ENCODE peak calls at places on chromosomes 4 and X, in eight cellular contexts. P, M, S, W, J, H, R and A are unnamed samples. For H3K4me1, the result is how much of the 10 kb centered on the place peaks cover.

GRCh38 chr4:84441758-84442377 is 57.2 kb downstream of the NKX6-1 start:
- DNase-seq in P (no peak), M (no peak), S (no peak), W (no peak), J (no peak), H (no peak), R (no peak), A (no peak)

GRCh38 chr4:141465151-141465550 is 171.2 kb upstream of the IL15 start:
- DNase-seq in P (no peak), M (no peak), S (no peak), W (no peak), J (no peak), H (no peak), R (no peak), A (no peak)

GRCh38 chrX:134990475-134991473 is at the start of gene SMIM10:
- DNase-seq in P (peak), M (no peak), S (peak), W (peak), J (no peak), H (peak), R (peak), A (peak)

GRCh38 chrX:2342878-2343277 is 157.9 kb downstream of the DHRSX start:
- DNase-seq in P (no peak), M (no peak), S (no peak), W (no peak), J (no peak), H (no peak), R (no peak), A (no peak)

GRCh38 chr4:137609693-137610450 is 77.6 kb upstream of the PCDH18 start:
- DNase-seq in P (no peak), M (no peak), S (no peak), W (no peak), J (no peak), H (no peak), R (no peak), A (no peak)

GRCh38 chrX:67159437-67159836 is 384.4 kb upstream of the AR start:
- DNase-seq in P (no peak), M (no peak), S (no peak), W (no peak), J (no peak), H (no peak), R (no peak), A (no peak)

GRCh38 chr4:71470547-71470946 is 131.7 kb downstream of the SLC4A4 start:
- DNase-seq in P (no peak), M (no peak), S (no peak), W (no peak), J (no peak), H (no peak), R (no peak), A (no peak)

GRCh38 chr4:152687974-152688599 is 8.3 kb upstream of the TMEM154 start:
- DNase-seq in P (no peak), M (no peak), S (no peak), W (no peak), J (no peak), H (no peak), R (no peak), A (no peak)

GRCh38 chr4:74426101-74426500 is 18.8 kb upstream of the AREG start:
- DNase-seq in P (no peak), M (no peak), S (no peak), W (no peak), J (no peak), H (no peak), R (no peak), A (no peak)

GRCh38 chr4:143025111-143025704 is 159.5 kb upstream of the USP38 start:
- DNase-seq in P (no peak), M (no peak), S (no peak), W (peak), J (peak), H (no peak), R (no peak), A (no peak)

GRCh38 chr4:13642576-13642975 is 15.1 kb upstream of the BOD1L1 start:
- DNase-seq in P (no peak), M (no peak), S (peak), W (no peak), J (no peak), H (no peak), R (no peak), A (no peak)

GRCh38 chr4:130026185-130026584 is 930.2 kb downstream of the C4orf33 start:
- DNase-seq in P (no peak), M (no peak), S (no peak), W (no peak), J (no peak), H (no peak), R (no peak), A (no peak)

GRCh38 chr4:157013656-157014055 is 42.1 kb upstream of the PDGFC start:
- DNase-seq in P (no peak), M (no peak), S (no peak), W (no peak), J (no peak), H (no peak), R (no peak), A (no peak)

GRCh38 chrX:12480956-12481355 is 310.3 kb upstream of the PRPS2 start:
- DNase-seq in P (no peak), M (no peak), S (no peak), W (no peak), J (no peak), H (no peak), R (no peak), A (no peak)

GRCh38 chr4:138242076-138242829 is at the start of gene SLC7A11:
- DNase-seq in P (peak), M (peak), S (peak), W (peak), J (peak), H (peak), R (peak), A (peak)

GRCh38 chr4:185998791-185999190 is 70.2 kb upstream of the TLR3 start:
- DNase-seq in P (no peak), M (no peak), S (no peak), W (no peak), J (no peak), H (no peak), R (no peak), A (no peak)

GRCh38 chrX:118523920-118524319 is 28.3 kb downstream of the DOCK11 start:
- DNase-seq in P (no peak), M (no peak), S (no peak), W (no peak), J (no peak), H (no peak), R (no peak), A (no peak)

GRCh38 chr4:123408471-123409084 is 12.0 kb downstream of the SPRY1 start:
- DNase-seq in P (no peak), M (no peak), S (no peak), W (no peak), J (no peak), H (no peak), R (no peak), A (no peak)

GRCh38 chr4:43242611-43243010 is 350.1 kb downstream of the GRXCR1 start:
- DNase-seq in P (no peak), M (no peak), S (no peak), W (no peak), J (no peak), H (no peak), R (no peak), A (no peak)

GRCh38 chr4:37615059-37615719 is 71.0 kb downstream of the RELL1 start:
- DNase-seq in P (no peak), M (no peak), S (no peak), W (no peak), J (no peak), H (no peak), R (no peak), A (no peak)

GRCh38 chr4:1031956-1032795 is 20.8 kb downstream of the FGFRL1 start:
- DNase-seq in P (no peak), M (no peak), S (no peak), W (no peak), J (no peak), H (no peak), R (no peak), A (no peak)

GRCh38 chr4:8238515-8239053 is 31.0 kb upstream of the HTRA3 start:
- DNase-seq in P (no peak), M (no peak), S (no peak), W (peak), J (no peak), H (no peak), R (no peak), A (peak)

GRCh38 chr4:107665001-107665400 is 55.0 kb downstream of the PAPSS1 start:
- DNase-seq in P (no peak), M (no peak), S (no peak), W (no peak), J (no peak), H (no peak), R (no peak), A (no peak)

GRCh38 chr4:6452897-6453687 is 19.3 kb downstream of the PPP2R2C start:
- DNase-seq in P (no peak), M (no peak), S (no peak), W (no peak), J (no peak), H (no peak), R (no peak), A (no peak)

GRCh38 chr4:41363384-41363981 is 106.8 kb downstream of the UCHL1 start:
- DNase-seq in P (no peak), M (no peak), S (no peak), W (peak), J (no peak), H (no peak), R (no peak), A (no peak)

GRCh38 chr4:111693754-111694153 is 451.5 kb upstream of the FAM241A start:
- DNase-seq in P (no peak), M (no peak), S (no peak), W (no peak), J (no peak), H (no peak), R (no peak), A (no peak)

GRCh38 chr4:139655116-139655515 is 10.5 kb upstream of the MGST2 start:
- DNase-seq in P (no peak), M (no peak), S (no peak), W (peak), J (no peak), H (peak), R (no peak), A (no peak)

GRCh38 chr4:47531241-47531953 is 46.3 kb downstream of the ATP10D start:
- DNase-seq in P (peak), M (no peak), S (no peak), W (peak), J (no peak), H (peak), R (no peak), A (peak)
- TF ChIP-seq POLR2A in P (no peak), M (no peak), S (no peak), W (no peak), J (no peak), H (no peak), R (no peak), A (no peak)

DNA sequence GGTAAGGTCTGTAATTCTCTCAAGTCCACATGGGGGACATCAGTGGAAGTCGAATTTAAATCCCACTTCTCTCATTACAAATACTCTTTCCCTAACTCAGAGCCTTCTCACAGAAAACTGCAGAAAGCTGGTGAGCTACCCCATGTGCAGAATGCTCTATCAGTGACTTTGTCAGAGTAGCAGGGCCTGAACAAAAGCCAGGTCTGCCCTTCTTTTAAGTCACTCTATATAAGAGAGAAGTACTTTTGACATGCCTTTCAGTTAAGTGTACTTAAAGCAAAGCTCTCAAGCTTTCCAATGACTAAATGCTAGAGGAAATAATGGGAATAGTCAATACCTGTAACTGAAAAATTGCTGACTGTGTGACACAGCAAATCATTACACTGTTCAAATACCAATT is 323.1 kb downstream of the KCNIP4 start:
- DNase-seq in P (no peak), M (no peak), S (no peak), W (no peak), J (no peak), H (no peak), R (no peak), A (no peak)
- H3K4me1 ChIP-seq in P (under half), M (under half), S (under half), W (under half), J (under half), H (under half), R (under half), A (under half)

DNA sequence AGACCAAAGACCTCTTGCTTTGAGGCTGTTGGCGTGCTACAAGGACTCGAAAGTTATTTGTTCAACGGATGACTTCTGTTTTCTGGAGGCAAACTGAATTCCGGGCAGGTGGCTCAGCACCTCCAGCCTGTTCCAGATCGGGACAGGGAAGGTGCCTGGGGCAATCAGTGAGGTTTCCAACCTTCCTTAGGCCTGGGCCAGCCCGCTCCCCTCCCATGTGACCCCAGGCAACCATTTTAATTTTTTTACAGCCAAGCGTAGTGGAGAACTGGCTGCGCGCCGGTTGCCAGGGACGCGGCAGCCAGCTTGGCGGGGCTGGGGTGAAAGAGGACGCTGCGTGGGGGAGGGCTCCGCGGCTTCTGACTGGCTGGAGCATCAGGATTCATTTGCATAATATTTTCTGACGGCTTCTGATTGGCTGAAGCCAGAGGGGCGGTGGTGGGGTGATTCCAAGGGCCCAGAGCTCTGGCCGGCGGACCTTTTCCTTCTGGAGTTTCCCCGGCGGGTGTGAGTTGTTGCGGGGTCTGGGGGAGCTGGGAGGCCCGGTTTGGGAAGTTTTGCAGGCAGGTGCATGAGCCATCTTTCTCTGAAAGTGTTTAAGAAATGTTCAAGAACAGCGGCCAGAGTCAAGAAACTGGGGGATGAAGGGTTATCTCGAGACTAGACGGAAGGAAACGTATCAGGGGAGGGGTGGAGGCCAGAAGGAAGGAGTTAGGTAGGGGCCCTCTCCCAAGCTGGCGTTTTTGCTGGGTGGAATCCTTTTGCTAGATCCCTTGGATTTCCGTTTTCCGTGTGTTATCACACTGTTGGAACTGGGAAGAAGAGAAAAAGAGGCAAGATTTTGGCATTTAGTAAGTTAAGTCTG is at the start of gene MID1IP1:
- DNase-seq in P (peak), M (peak), S (peak), W (peak), J (peak), H (peak), R (peak), A (peak)
- TF ChIP-seq POLR2A in P (peak), M (peak), S (peak), W (no peak), J (no peak), H (no peak), R (peak), A (peak)

GRCh38 chr4:87105101-87105852 is 115.1 kb downstream of the KLHL8 start:
- DNase-seq in P (no peak), M (no peak), S (no peak), W (no peak), J (no peak), H (no peak), R (no peak), A (no peak)
- H3K4me1 ChIP-seq in P (under half), M (under half), S (under half), W (under half), J (under half), H (under half), R (under half), A (under half)

DNA sequence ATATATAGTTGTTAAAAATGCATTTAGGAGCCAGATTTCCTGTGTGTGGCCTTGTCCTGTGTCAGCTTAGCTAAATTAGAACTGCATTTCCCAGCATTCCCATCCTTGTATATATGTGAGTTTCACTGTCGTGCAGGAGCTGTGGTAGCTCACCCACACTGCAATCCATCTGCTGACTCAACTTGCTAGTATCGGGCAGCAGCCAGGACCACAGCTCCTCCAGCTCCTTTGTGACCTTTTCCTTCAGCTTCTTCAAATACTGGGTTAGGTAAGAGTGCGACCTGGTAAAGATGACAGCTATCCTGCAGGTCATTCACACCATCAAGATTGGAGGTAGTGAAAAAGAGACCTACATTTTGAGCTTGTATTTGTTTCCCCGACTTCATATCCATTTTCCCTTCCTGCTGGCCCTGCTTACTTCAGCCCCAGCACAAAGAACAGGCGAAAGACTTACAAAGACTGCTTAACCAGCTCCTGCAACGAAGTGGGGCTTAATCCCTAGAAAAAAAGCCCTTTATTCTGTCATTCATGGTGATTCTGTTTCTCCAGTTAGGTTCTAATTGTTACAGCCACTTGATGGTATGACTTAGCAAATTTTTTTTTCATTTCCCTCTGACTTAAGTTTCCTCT is 11.4 kb downstream of the ASIC5 start:
- DNase-seq in P (no peak), M (no peak), S (no peak), W (peak), J (no peak), H (no peak), R (no peak), A (no peak)
- TF ChIP-seq POLR2A in P (no peak), M (no peak), S (no peak), W (peak), J (no peak), H (no peak), R (peak), A (no peak)

DNA sequence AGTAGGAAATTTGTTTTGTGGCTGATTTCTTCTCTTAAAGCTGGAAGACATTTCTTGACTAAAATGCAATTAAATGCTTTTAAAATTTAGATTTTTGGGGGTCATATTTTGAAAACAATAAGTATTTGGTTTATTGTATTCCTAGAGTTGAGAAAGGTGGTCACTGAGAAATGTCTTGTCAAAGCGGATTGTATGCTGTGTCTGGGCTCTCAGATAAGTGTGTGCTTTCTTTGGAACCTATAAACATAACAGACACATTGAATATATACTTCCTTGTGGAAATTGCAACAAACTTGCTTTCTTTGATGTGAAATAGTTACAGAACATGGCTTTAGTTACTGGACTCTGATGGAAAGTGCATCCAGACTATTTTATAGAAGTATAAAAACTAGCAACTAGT is 75.4 kb downstream of the AFF1 start:
- DNase-seq in P (no peak), M (no peak), S (no peak), W (no peak), J (no peak), H (no peak), R (no peak), A (no peak)
- H3K4me1 ChIP-seq in P (under half), M (half or more), S (half or more), W (half or more), J (under half), H (under half), R (half or more), A (half or more)

GRCh38 chr4:15852524-15852923 is 74.4 kb downstream of the CD38 start:
- DNase-seq in P (no peak), M (no peak), S (no peak), W (no peak), J (no peak), H (no peak), R (no peak), A (no peak)
- TF ChIP-seq POLR2A in P (no peak), M (no peak), S (no peak), W (no peak), J (no peak), H (no peak), R (no peak), A (no peak)

GRCh38 chr4:57051100-57051499 is 59.1 kb downstream of the IGFBP7 start:
- DNase-seq in P (no peak), M (no peak), S (no peak), W (no peak), J (no peak), H (no peak), R (no peak), A (no peak)

GRCh38 chr4:57044279-57044678 is 65.6 kb downstream of the POLR2B start:
- DNase-seq in P (no peak), M (no peak), S (no peak), W (no peak), J (no peak), H (no peak), R (no peak), A (no peak)

GRCh38 chr4:57044996-57045395 is 65.2 kb downstream of the IGFBP7 start:
- DNase-seq in P (no peak), M (no peak), S (no peak), W (no peak), J (no peak), H (no peak), R (no peak), A (no peak)

GRCh38 chr4:57051524-57051923 is 58.7 kb downstream of the IGFBP7 start:
- DNase-seq in P (no peak), M (no peak), S (no peak), W (no peak), J (no peak), H (no peak), R (no peak), A (no peak)

DNA sequence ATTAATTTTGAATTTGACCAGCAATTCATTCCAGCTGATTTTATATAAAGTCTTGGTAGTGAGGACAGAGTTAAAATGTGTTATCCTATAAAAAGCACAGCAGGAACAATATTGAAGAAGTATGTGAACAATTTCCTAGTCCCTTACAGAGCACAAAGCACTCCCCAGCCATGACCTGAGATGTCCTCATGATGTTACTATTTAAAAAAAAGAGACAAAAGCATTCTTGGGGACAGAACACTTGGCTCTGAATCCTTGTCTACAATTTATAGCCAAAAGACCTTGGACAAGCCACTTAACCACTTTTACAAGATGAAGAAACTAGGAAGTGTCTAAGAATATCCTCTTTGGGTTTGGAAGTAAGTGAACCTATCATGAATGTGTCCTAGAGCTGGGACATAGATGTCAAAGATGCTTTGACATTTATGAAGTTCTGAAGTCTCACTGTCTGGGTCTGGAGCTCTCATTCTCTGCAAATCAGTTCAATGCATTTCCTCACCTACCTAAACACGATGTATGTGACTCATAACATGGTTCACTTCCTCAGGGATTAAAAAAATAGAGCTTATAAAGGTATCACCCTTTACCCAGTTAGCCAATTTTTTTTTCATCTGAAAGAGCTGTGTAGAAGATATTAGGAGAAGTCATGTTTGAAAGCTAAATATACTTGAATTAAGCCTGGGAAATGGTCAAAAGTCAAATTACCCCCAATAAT is 61.4 kb downstream of the IGFBP7 start:
- DNase-seq in P (no peak), M (no peak), S (no peak), W (no peak), J (no peak), H (no peak), R (no peak), A (no peak)
- H3K4me1 ChIP-seq in P (under half), M (under half), S (under half), W (half or more), J (under half), H (under half), R (under half), A (under half)

GRCh38 chr4:25160714-25161598 is 707 bp upstream of the SEPSECS start:
- DNase-seq in P (no peak), M (no peak), S (no peak), W (no peak), J (no peak), H (no peak), R (no peak), A (no peak)
- TF ChIP-seq POLR2A in P (no peak), M (no peak), S (no peak), W (no peak), J (peak), H (no peak), R (peak), A (no peak)